ENCODE peak calls at places on chromosomes 4 and X, in four cellular contexts. A is stomach, S is uterus, L is spleen. M is an unnamed sample.

GRCh38 chrX:128698528-128698927 is 646.3 kb upstream of the ACTRT1 start:
- DNase-seq in A (no peak), S (no peak), L (no peak), M (no peak)

GRCh38 chr4:48748949-48749596 is 31.0 kb downstream of the FRYL start:
- DNase-seq in A (no peak), S (no peak), L (no peak), M (no peak)

GRCh38 chr4:117700111-117700892 is 334.0 kb upstream of the NDST3 start:
- DNase-seq in A (no peak), S (no peak), L (no peak), M (no peak)

GRCh38 chrX:69158166-69159040 is 6.8 kb downstream of the PJA1 start:
- DNase-seq in A (peak; percentile 69), S (peak; percentile 74), L (no peak), M (peak; percentile 83)

GRCh38 chr4:143224255-143224654 is 39.5 kb downstream of the USP38 start:
- DNase-seq in A (no peak), S (no peak), L (no peak), M (no peak)

GRCh38 chr4:44629280-44629866 is 22.1 kb downstream of the YIPF7 start:
- DNase-seq in A (no peak), S (no peak), L (no peak), M (no peak)

GRCh38 chr4:187179086-187180070 is 455.7 kb upstream of the FAT1 start:
- DNase-seq in A (no peak), S (no peak), L (no peak), M (no peak)

GRCh38 chr4:127686656-127687055 is 43.5 kb upstream of the SLC25A31 start:
- DNase-seq in A (no peak), S (no peak), L (no peak), M (no peak)

GRCh38 chrX:1323315-1323714 is 13.3 kb upstream of the IL3RA start:
- DNase-seq in A (peak; percentile 32), S (no peak), L (peak; percentile 80), M (no peak)

GRCh38 chr4:102627831-102628523 is 126.8 kb downstream of the NFKB1 start:
- DNase-seq in A (no peak), S (no peak), L (no peak), M (no peak)

GRCh38 chr4:721261-722171 is 15.9 kb downstream of the PCGF3 start:
- DNase-seq in A (no peak), S (peak; percentile 49), L (peak; percentile 80), M (no peak)

GRCh38 chrX:100512471-100512870 is 72.3 kb upstream of the TNMD start:
- DNase-seq in A (no peak), S (no peak), L (no peak), M (no peak)

GRCh38 chr4:96183630-96184029 is 343.7 kb downstream of the PDHA2 start:
- DNase-seq in A (peak; percentile 30), S (no peak), L (no peak), M (no peak)

GRCh38 chrX:101931104-101931493 is 728 bp downstream of the ZMAT1 start:
- DNase-seq in A (no peak), S (no peak), L (no peak), M (no peak)

GRCh38 chrX:150051096-150051495 is 112.8 kb upstream of the EOLA2 start:
- DNase-seq in A (no peak), S (no peak), L (no peak), M (no peak)

GRCh38 chrX:150047818-150048217 is 109.5 kb upstream of the EOLA2 start:
- DNase-seq in A (no peak), S (no peak), L (no peak), M (no peak)

GRCh38 chrX:150052226-150052625 is 113.9 kb upstream of the EOLA2 start:
- DNase-seq in A (no peak), S (no peak), L (no peak), M (no peak)

GRCh38 chrX:150049647-150050046 is 111.4 kb upstream of the EOLA2 start:
- DNase-seq in A (no peak), S (no peak), L (no peak), M (no peak)

DNA sequence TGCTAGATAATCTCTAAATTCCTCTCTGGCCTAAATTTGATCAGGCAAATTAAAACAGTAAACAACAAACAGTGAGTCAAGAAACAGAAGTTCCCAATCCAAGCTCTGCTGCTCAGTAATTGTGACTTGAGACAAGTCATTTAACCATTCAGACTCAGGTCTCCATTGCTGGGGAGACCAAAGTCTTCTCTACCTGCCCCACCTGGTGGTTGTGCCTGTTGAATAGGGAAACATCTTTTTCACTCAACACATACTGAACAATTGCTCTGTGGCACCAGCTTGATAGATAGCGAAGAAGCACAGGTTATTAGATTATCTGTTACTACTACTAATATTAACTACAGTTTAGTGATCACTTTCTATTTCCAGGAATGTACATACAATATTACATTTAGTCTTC is 112.1 kb upstream of the EOLA2 start:
- DNase-seq in A (no peak), S (no peak), L (no peak), M (no peak)
- TF ChIP-seq CTCF in A (no peak), S (no peak), L (no peak), M (no peak)

DNA sequence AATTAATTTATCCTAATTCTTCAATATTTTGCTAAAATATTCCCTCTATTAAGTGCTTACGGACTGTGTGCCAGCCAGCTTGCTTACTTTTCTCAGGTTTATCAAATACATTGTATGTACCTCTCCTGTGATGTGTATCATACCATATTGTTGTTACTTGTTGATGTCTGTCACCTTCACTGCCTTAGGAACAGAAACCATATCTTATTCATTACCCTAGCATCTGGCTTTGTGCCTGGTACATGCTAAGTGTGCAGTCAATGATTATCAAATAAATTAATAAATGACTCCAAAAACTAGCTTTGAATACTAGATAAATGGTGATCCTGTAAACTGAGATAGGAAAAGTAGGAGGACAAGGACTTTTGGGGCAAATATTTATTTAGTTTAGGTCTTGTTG is 6.9 kb downstream of the CLCN3 start:
- DNase-seq in A (no peak), S (no peak), L (no peak), M (no peak)
- TF ChIP-seq POLR2A in A (no peak), S (no peak), L (no peak), M (no peak)

GRCh38 chr4:2788101-2788500 is 4.8 kb upstream of the SH3BP2 start:
- DNase-seq in A (no peak), S (no peak), L (no peak), M (no peak)

GRCh38 chr4:2786794-2787229 is 6.1 kb upstream of the SH3BP2 start:
- DNase-seq in A (no peak), S (no peak), L (no peak), M (no peak)

GRCh38 chr4:2786152-2786671 is 6.7 kb upstream of the SH3BP2 start:
- DNase-seq in A (peak; percentile 22), S (no peak), L (peak; percentile 84), M (peak; percentile 82)

GRCh38 chr4:2788532-2789103 is 4.3 kb upstream of the SH3BP2 start:
- DNase-seq in A (peak; percentile 63), S (no peak), L (peak; percentile 79), M (peak; percentile 88)

GRCh38 chr4:2787230-2788100 is 5.4 kb upstream of the SH3BP2 start:
- DNase-seq in A (peak; percentile 35), S (no peak), L (peak; percentile 91), M (peak; percentile 90)
- TF ChIP-seq CTCF in A (no peak), S (no peak), L (no peak), M (no peak)

GRCh38 chrX:45768666-45769065 is 568.0 kb upstream of the DIPK2B start:
- DNase-seq in A (no peak), S (no peak), L (no peak), M (no peak)

GRCh38 chrX:45765726-45766125 is 565.0 kb upstream of the DIPK2B start:
- DNase-seq in A (no peak), S (no peak), L (no peak), M (no peak)

GRCh38 chrX:45769919-45770582 is 569.4 kb upstream of the DIPK2B start:
- DNase-seq in A (peak; percentile 56), S (peak; percentile 83), L (peak; percentile 86), M (peak; percentile 93)

GRCh38 chrX:45765281-45765680 is 564.6 kb upstream of the DIPK2B start:
- DNase-seq in A (no peak), S (no peak), L (no peak), M (no peak)

GRCh38 chrX:45767021-45767491 is 566.4 kb upstream of the DIPK2B start:
- DNase-seq in A (no peak), S (no peak), L (no peak), M (no peak)
- TF ChIP-seq POLR2A in A (no peak), S (no peak), L (no peak), M (no peak)

DNA sequence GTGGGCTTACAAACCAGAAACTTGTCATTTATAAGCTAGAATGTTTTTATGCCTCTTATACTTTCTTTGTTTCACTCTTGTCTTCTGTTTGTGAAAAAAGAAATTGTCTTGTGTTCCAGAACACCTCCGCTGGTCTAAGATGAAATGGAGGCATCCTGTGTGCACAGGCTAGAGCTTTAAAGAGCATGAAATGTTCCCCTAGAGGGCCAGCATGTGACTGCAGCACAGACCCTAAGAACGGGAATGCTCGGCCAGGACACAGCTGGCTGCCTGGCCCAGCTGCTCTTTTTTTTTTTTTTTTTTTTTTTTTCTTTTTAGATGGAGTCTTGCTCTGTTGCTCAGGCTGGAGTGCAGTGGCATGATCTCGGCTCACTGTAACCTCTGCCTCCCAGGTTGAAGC is 33.6 kb downstream of the SETD7 start:
- DNase-seq in A (no peak), S (no peak), L (no peak), M (no peak)
- TF ChIP-seq CTCF in A (no peak), S (no peak), L (no peak), M (no peak)

DNA sequence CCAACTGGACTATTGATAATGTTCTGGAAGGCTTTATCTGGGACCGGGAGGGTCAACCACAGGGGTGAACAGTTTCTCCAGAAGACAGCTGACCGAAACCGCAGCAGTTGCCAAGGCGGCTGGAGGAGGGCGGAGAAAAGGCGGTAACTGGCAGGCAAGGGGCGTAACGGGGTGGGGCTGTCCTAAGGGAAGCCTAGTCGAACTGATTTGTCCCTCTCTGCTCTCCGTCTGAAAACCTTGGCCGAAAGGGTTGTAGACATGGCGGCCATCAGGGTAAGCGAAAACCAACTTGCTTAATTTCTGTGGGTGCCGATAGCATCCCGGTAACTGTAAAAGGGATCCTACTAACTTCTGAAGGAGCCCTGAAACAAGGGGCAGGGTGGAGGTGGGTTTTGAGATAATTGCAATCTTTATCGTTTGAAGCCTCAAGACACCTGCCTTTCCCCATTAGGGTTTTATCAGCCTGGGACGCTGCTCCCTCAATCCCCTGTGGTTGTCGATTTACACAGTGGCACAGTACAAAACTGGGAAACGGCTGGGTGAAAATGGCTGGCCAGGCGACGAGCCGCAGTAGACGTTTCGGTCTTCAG is at the start of gene APOOL:
- DNase-seq in A (peak; percentile 87), S (peak; percentile 83), L (peak; percentile 92), M (peak; percentile 82)
- TF ChIP-seq POLR2A in A (no peak), S (no peak), L (no peak), M (no peak)

DNA sequence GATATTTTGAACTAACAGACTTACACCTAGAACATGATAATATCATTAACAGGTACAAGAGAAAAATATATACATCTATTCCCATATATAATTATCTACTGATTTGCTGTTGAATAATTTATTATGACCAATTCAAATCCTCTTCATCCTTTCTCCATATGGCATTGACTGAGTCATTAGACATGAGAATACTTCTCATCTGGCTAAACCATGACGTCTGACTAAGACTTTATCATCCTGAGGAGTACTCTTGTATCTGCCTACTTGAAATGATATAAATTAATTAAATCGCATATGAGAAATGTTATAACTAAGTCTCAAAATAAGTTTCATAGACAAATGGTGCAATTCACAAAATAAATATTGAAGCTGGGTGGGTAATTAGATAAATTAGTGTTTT is 67.4 kb downstream of the EMCN start:
- DNase-seq in A (no peak), S (no peak), L (no peak), M (no peak)
- TF ChIP-seq CTCF in A (no peak), S (no peak), L (no peak), M (no peak)

GRCh38 chrX:153766098-153766817 is 2.2 kb downstream of the PLXNB3 start:
- DNase-seq in A (no peak), S (peak; percentile 40), L (peak; percentile 76), M (no peak)
- TF ChIP-seq POLR2A in A (no peak), S (no peak), L (no peak), M (no peak)